ENCODE peak calls at places on chromosomes 11 and 22, in nine cellular contexts. D is H1, Y is heart right ventricle, Z is choroid plexus epithelial cell, I is esophagus squamous epithelium, C is epithelial cell of esophagus, F is tibial nerve, K is GM23338, W is fibroblast of lung. M is an unnamed sample.

GRCh38 chr11:67060111-67060522 is 3.5 kb downstream of the RHOD start:
- DNase-seq in D (no peak), Y (no peak), Z (peak), I (no peak), C (peak), F (no peak), K (no peak), W (peak), M (no peak)

GRCh38 chr11:64250875-64251721 is at the start of gene PLCB3:
- DNase-seq in D (no peak), Y (peak), Z (no peak), I (no peak), C (peak), F (no peak), K (peak), W (peak), M (no peak)

GRCh38 chr11:34959770-34960169 is 43.4 kb downstream of the PDHX start:
- DNase-seq in D (no peak), Y (no peak), Z (no peak), I (no peak), C (no peak), F (no peak), K (no peak), W (no peak), M (no peak)

GRCh38 chr22:29767289-29768051 is at the start of gene UQCR10:
- DNase-seq in D (peak), Y (peak), Z (peak), I (peak), C (peak), F (peak), K (peak), W (peak), M (peak)

GRCh38 chr22:35426801-35427140 is 26.8 kb downstream of the MCM5 start:
- DNase-seq in D (no peak), Y (no peak), Z (no peak), I (no peak), C (no peak), F (no peak), K (no peak), W (no peak), M (no peak)

GRCh38 chr11:128399186-128399585 is 188.2 kb downstream of the ETS1 start:
- DNase-seq in D (no peak), Y (no peak), Z (peak), I (no peak), C (peak), F (no peak), K (no peak), W (peak), M (no peak)

GRCh38 chr11:60834742-60835141 is 7.2 kb upstream of the CCDC86 start:
- DNase-seq in D (no peak), Y (no peak), Z (no peak), I (no peak), C (no peak), F (no peak), K (no peak), W (no peak), M (no peak)

GRCh38 chr11:74777038-74777437 is 28.4 kb downstream of the RNF169 start:
- DNase-seq in D (no peak), Y (no peak), Z (no peak), I (no peak), C (no peak), F (no peak), K (no peak), W (no peak), M (no peak)

GRCh38 chr22:46969491-46969890 is 207.0 kb downstream of the TBC1D22A start:
- DNase-seq in D (no peak), Y (no peak), Z (no peak), I (no peak), C (no peak), F (no peak), K (no peak), W (no peak), M (peak)

GRCh38 chr22:24429411-24430365 is 2.3 kb downstream of the ADORA2A start:
- DNase-seq in D (no peak), Y (peak), Z (peak), I (no peak), C (peak), F (no peak), K (peak), W (peak), M (no peak)

GRCh38 chr22:28931844-28932561 is 48.6 kb downstream of the ZNRF3 start:
- DNase-seq in D (no peak), Y (no peak), Z (no peak), I (no peak), C (no peak), F (no peak), K (no peak), W (no peak), M (no peak)

GRCh38 chr22:20904980-20905355 is 12.2 kb upstream of the CRKL start:
- DNase-seq in D (no peak), Y (no peak), Z (no peak), I (no peak), C (peak), F (no peak), K (no peak), W (no peak), M (no peak)

GRCh38 chr22:49827307-49827852 is 293 bp downstream of the BRD1 start:
- DNase-seq in D (no peak), Y (no peak), Z (peak), I (no peak), C (peak), F (no peak), K (no peak), W (peak), M (no peak)

GRCh38 chr11:77530879-77531278 is 57.0 kb upstream of the PAK1 start:
- DNase-seq in D (no peak), Y (no peak), Z (no peak), I (no peak), C (no peak), F (no peak), K (peak), W (no peak), M (no peak)

GRCh38 chr11:10476927-10477689 is 22.0 kb downstream of the AMPD3 start:
- DNase-seq in D (no peak), Y (no peak), Z (no peak), I (no peak), C (no peak), F (no peak), K (no peak), W (no peak), M (no peak)

GRCh38 chr11:120324932-120325810 is at the start of gene TLCD5:
- DNase-seq in D (peak), Y (peak), Z (peak), I (no peak), C (peak), F (peak), K (peak), W (peak), M (no peak)

GRCh38 chr11:93213622-93214021 is 15.8 kb upstream of the SLC36A4 start:
- DNase-seq in D (no peak), Y (no peak), Z (no peak), I (no peak), C (no peak), F (no peak), K (no peak), W (no peak), M (no peak)

GRCh38 chr22:44108806-44109385 is 71.8 kb upstream of the PARVG start:
- DNase-seq in D (no peak), Y (no peak), Z (no peak), I (no peak), C (no peak), F (no peak), K (no peak), W (no peak), M (no peak)

GRCh38 chr11:123166095-123166559 is 28.9 kb downstream of the CLMP start:
- DNase-seq in D (peak), Y (peak), Z (peak), I (no peak), C (peak), F (peak), K (peak), W (peak), M (no peak)

GRCh38 chr11:27201454-27202302 is 161.1 kb downstream of the BBOX1 start:
- DNase-seq in D (no peak), Y (peak), Z (peak), I (peak), C (peak), F (peak), K (peak), W (peak), M (no peak)

GRCh38 chr11:105673089-105673488 is 63.2 kb downstream of the GRIA4 start:
- DNase-seq in D (no peak), Y (peak), Z (peak), I (no peak), C (peak), F (no peak), K (peak), W (peak), M (no peak)

GRCh38 chr11:124935548-124936514 is at the start of gene HEPACAM:
- DNase-seq in D (no peak), Y (no peak), Z (no peak), I (no peak), C (no peak), F (no peak), K (no peak), W (no peak), M (no peak)

GRCh38 chr11:124941703-124942102 is 5.9 kb upstream of the HEPACAM start:
- DNase-seq in D (no peak), Y (no peak), Z (no peak), I (no peak), C (no peak), F (no peak), K (no peak), W (no peak), M (no peak)

GRCh38 chr11:124938206-124938765 is 2.4 kb upstream of the HEPACAM start:
- DNase-seq in D (no peak), Y (no peak), Z (peak), I (no peak), C (peak), F (no peak), K (no peak), W (no peak), M (no peak)

GRCh38 chr11:124937336-124937935 is 1.6 kb upstream of the HEPACAM start:
- DNase-seq in D (no peak), Y (no peak), Z (no peak), I (no peak), C (no peak), F (no peak), K (no peak), W (no peak), M (no peak)

DNA sequence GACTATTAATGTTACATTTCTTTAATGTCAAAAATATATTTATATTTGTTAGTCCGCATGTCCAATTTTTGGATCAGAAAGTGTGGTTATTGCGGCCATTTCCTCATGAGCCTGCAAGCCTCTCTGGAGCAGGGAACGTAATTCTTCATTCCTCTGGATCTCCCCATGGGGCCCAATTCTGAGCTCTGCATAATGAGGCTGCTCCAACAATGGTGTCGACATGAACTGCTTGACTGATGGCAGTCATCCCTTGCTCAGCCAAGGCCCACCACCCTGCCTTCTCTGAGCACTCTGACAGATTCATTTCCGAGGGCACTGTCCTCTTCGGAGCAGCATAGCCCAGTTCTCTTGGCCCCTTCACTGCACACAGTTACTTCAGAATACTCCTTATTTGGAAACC is 3.1 kb upstream of the HEPACAM start:
- DNase-seq in D (no peak), Y (no peak), Z (no peak), I (no peak), C (no peak), F (no peak), K (no peak), W (no peak), M (no peak)
- TF ChIP-seq CTCF in D (no peak), Y (no peak), Z (no peak), I (no peak), C (no peak), F (no peak), K (no peak), W (no peak), M (no peak)

GRCh38 chr11:33157103-33158027 is 3.9 kb downstream of the CSTF3 start:
- DNase-seq in D (no peak), Y (no peak), Z (peak), I (no peak), C (peak), F (no peak), K (no peak), W (peak), M (no peak)

GRCh38 chr11:33160587-33160986 is 693 bp downstream of the CSTF3 start:
- DNase-seq in D (no peak), Y (no peak), Z (no peak), I (no peak), C (no peak), F (no peak), K (no peak), W (no peak), M (no peak)

GRCh38 chr11:33160147-33160546 is 1.1 kb downstream of the CSTF3 start:
- DNase-seq in D (no peak), Y (no peak), Z (peak), I (no peak), C (peak), F (no peak), K (peak), W (peak), M (no peak)

GRCh38 chr11:33161120-33162005 is at the start of gene CSTF3:
- DNase-seq in D (peak), Y (peak), Z (peak), I (peak), C (peak), F (peak), K (peak), W (peak), M (peak)

DNA sequence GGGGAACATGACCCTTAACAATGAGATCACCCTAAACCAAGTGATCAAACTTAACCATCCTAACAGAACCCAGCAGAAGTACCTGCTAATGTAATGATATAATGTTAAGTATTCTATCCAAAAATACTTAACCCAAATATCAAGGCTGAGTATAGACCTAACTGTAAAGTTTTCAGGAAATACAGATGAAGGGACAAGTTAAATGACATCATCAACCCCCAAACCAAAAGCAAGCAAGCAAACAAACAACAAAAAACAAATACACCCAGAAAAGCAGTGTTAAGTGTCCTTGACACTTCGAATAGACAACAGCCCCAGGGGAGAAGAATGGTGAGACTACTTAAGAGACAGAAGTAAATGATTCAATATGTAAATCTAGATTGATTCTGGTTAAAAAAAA is 2.7 kb downstream of the CSTF3 start:
- DNase-seq in D (no peak), Y (no peak), Z (no peak), I (no peak), C (no peak), F (no peak), K (no peak), W (no peak), M (no peak)
- H3K4me3 ChIP-seq in D (peak), Y (no peak), Z (no peak), I (no peak), C (peak), F (no peak), K (peak), W (peak), M (no peak)

GRCh38 chr22:17910561-17911311 is 113.6 kb downstream of the MICAL3 start:
- DNase-seq in D (no peak), Y (peak), Z (peak), I (no peak), C (peak), F (peak), K (peak), W (peak), M (no peak)
- TF ChIP-seq CTCF in D (peak), Y (no peak), Z (peak), I (no peak), C (no peak), F (peak), K (peak), W (peak), M (no peak)

GRCh38 chr11:90737328-90738050 is 514.6 kb upstream of the CHORDC1 start:
- DNase-seq in D (no peak), Y (no peak), Z (peak), I (no peak), C (no peak), F (no peak), K (peak), W (no peak), M (no peak)
- H3K4me3 ChIP-seq in D (no peak), Y (no peak), Z (no peak), I (no peak), C (no peak), F (no peak), K (no peak), W (no peak), M (no peak)

GRCh38 chr11:130826572-130826971 is 89.7 kb downstream of the SNX19 start:
- DNase-seq in D (no peak), Y (no peak), Z (no peak), I (no peak), C (no peak), F (no peak), K (no peak), W (no peak), M (no peak)

GRCh38 chr11:130829801-130830562 is 86.3 kb downstream of the SNX19 start:
- DNase-seq in D (no peak), Y (peak), Z (no peak), I (no peak), C (no peak), F (peak), K (no peak), W (peak), M (no peak)

GRCh38 chr11:130825621-130826020 is 90.7 kb downstream of the SNX19 start:
- DNase-seq in D (no peak), Y (no peak), Z (no peak), I (no peak), C (no peak), F (no peak), K (no peak), W (no peak), M (no peak)

GRCh38 chr11:130828741-130829140 is 87.5 kb downstream of the SNX19 start:
- DNase-seq in D (no peak), Y (no peak), Z (no peak), I (no peak), C (no peak), F (no peak), K (no peak), W (peak), M (no peak)

DNA sequence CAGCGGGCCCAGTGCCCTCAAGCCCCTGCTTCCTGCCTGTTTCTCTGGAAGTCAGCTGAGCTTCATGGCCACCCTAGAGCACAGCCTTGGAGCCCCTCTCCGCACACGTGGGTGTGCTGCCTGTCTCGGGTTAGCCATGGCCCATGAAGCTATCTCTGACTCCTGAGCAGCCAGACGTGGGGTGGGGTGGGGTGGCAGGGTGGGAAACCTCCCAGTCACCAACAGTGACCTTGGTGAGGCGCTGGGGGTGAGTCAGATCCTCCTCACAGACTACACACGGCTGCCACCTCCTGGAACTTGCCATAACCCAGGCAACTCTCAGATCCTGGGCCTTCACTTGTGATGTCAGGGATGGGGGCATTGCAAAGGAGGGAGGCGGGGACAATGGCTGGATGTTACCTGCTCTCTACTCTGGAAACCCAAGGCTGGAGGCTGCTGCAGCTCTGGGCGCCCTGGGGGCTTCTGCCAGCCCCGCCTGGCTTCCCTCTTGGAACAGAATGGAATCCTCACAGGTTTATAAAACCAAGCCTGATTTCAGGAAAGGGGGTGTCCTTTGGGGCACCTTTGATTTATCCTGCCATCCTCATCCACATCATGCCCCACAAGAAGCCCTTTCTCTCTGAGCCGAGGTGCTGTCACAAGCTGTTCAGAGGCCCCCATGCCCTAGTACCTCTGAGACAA is 88.4 kb downstream of the SNX19 start:
- DNase-seq in D (peak), Y (peak), Z (peak), I (no peak), C (peak), F (peak), K (peak), W (peak), M (no peak)
- TF ChIP-seq CTCF in D (peak), Y (no peak), Z (peak), I (peak), C (peak), F (peak), K (peak), W (peak), M (peak)

GRCh38 chr11:1073851-1074243 is 827 bp upstream of the MUC2 start:
- DNase-seq in D (no peak), Y (no peak), Z (no peak), I (no peak), C (no peak), F (no peak), K (no peak), W (no peak), M (no peak)

GRCh38 chr11:1077033-1077416 is 2.4 kb downstream of the MUC2 start:
- DNase-seq in D (no peak), Y (no peak), Z (no peak), I (no peak), C (no peak), F (no peak), K (no peak), W (no peak), M (no peak)

GRCh38 chr11:1076061-1076665 is 1.5 kb downstream of the MUC2 start:
- DNase-seq in D (no peak), Y (no peak), Z (no peak), I (no peak), C (no peak), F (no peak), K (no peak), W (no peak), M (no peak)

GRCh38 chr11:1074244-1075221 is at the start of gene MUC2:
- DNase-seq in D (no peak), Y (no peak), Z (no peak), I (no peak), C (no peak), F (no peak), K (no peak), W (no peak), M (no peak)

DNA sequence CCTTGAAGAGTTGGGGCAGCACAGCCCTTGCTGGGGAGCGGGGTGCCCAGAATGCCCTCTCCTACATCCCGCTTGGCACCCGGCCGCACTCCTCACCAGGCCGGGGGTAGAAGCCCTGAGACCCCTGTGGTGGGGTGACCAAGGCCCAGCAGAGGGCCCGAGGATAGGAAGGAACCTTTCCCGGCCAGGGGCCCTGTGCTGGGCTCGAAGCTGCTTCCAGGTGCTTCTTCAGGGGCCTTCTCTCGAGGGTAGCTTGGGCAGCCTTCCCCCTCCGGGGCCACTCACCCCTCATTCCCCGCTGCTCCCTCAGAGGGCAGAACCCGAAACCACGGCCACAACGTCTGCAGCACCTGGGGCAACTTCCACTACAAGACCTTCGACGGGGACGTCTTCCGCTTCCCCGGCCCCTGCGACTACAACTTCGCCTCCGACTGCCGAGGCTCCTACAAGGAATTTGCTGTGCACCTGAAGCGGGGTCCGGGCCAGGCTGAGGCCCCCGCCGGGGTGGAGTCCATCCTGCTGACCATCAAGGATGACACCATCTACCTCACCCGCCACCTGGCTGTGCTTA is 752 bp downstream of the MUC2 start:
- DNase-seq in D (no peak), Y (no peak), Z (no peak), I (no peak), C (no peak), F (no peak), K (no peak), W (no peak), M (no peak)
- H3K4me3 ChIP-seq in D (no peak), Y (no peak), Z (no peak), I (no peak), C (no peak), F (no peak), K (no peak), W (no peak), M (no peak)

DNA sequence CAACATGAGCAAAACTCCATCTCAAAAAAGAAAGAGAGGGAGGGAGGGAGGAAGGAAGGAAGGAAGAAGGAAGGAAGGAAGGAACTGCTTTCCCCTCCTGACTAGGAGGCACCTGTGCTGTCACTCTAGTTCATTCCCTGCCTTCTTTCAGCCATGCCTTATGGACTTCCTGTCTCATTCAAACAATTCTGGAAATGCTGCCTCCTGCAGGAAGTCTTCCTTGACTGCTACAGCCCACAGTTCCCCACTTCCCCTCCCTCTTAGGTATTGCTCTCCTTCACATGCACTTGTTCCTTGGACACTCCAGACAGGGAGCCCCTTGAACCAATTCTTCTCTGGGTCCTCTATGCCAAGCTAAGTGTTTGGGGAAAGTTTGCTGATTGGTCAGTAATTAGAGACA is 31.6 kb upstream of the WNT11 start:
- DNase-seq in D (no peak), Y (no peak), Z (no peak), I (no peak), C (peak), F (no peak), K (peak), W (no peak), M (no peak)
- TF ChIP-seq CTCF in D (peak), Y (no peak), Z (no peak), I (no peak), C (no peak), F (no peak), K (peak), W (no peak), M (no peak)